ENCODE peak calls at places on chromosomes 7 and 10, in six cellular contexts. T, P, S, B, A and G are unnamed samples.

GRCh38 chr7:117061751-117062150 is 108.5 kb downstream of the ST7 start:
- DNase-seq in A (no peak), S (no peak), T (no peak), P (no peak), B (no peak), G (no peak)

GRCh38 chr10:63261496-63261895 is 128.4 kb downstream of the NRBF2 start:
- DNase-seq in B (no peak), A (no peak), P (no peak), S (no peak), T (no peak), G (no peak)

GRCh38 chr10:35642023-35642792 is at the start of gene FZD8:
- DNase-seq in T (peak; percentile 80), B (no peak), S (peak; percentile 92), A (peak; percentile 68), P (no peak), G (peak; percentile 74)

GRCh38 chr10:43905502-43906236 is 257.0 kb upstream of the ZNF32 start:
- DNase-seq in T (no peak), S (no peak), B (no peak), A (no peak), P (no peak), G (no peak)

GRCh38 chr7:8283968-8284367 is 22.0 kb upstream of the ICA1 start:
- DNase-seq in T (no peak), S (no peak), B (no peak), A (no peak), P (no peak), G (no peak)

GRCh38 chr7:67413670-67414069 is 417.0 kb downstream of the TYW1 start:
- DNase-seq in T (no peak), P (no peak), S (no peak), B (no peak), A (no peak), G (no peak)

GRCh38 chr7:20932785-20933184 is 146.1 kb upstream of the SP8 start:
- DNase-seq in P (no peak), B (no peak), S (no peak), A (no peak), T (no peak), G (no peak)

GRCh38 chr10:69316313-69317059 is 38.2 kb downstream of the HK1 start:
- DNase-seq in T (no peak), B (no peak), S (no peak), A (no peak), P (no peak), G (no peak)

GRCh38 chr10:103800789-103801540 is 54.4 kb downstream of the SH3PXD2A start:
- DNase-seq in P (peak; percentile 24), A (peak; percentile 68), S (no peak), B (no peak), T (peak; percentile 35), G (no peak)

GRCh38 chr7:134016223-134016941 is 110.8 kb upstream of the LRGUK start:
- DNase-seq in A (peak; percentile 21), S (no peak), B (no peak), P (no peak), T (no peak), G (no peak)

GRCh38 chr7:105614341-105614840 is 33.1 kb upstream of the EFCAB10 start:
- DNase-seq in T (no peak), S (no peak), P (no peak), A (no peak), B (no peak), G (no peak)

GRCh38 chr7:105617280-105618015 is 36.2 kb upstream of the EFCAB10 start:
- DNase-seq in B (no peak), S (no peak), T (no peak), P (no peak), A (no peak), G (no peak)

GRCh38 chr7:105619590-105619989 is 38.3 kb upstream of the EFCAB10 start:
- DNase-seq in S (no peak), T (no peak), B (no peak), P (no peak), A (no peak), G (no peak)

GRCh38 chr7:105621617-105622016 is 40.3 kb upstream of the EFCAB10 start:
- DNase-seq in P (no peak), A (no peak), T (no peak), B (no peak), S (no peak), G (no peak)

DNA sequence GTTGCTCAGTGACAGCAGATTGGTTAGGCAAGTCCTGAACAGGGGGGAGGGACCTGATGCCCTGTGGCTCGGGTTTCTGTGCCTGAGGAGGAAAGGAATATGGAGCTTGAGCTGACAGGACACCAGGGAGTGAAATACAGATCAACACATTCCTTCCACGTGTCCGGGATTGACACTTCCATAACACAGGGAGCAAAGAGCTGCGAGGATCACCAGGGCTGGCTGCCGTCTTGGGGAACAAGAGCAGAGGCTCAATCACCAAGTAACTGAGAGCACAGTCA is 36.7 kb upstream of the EFCAB10 start:
- DNase-seq in B (no peak), P (no peak), T (no peak), A (no peak), S (no peak), G (no peak)
- TF ChIP-seq TAF1 in B (no peak), P (no peak), T (no peak), A (no peak), S (no peak), G (no peak)

DNA sequence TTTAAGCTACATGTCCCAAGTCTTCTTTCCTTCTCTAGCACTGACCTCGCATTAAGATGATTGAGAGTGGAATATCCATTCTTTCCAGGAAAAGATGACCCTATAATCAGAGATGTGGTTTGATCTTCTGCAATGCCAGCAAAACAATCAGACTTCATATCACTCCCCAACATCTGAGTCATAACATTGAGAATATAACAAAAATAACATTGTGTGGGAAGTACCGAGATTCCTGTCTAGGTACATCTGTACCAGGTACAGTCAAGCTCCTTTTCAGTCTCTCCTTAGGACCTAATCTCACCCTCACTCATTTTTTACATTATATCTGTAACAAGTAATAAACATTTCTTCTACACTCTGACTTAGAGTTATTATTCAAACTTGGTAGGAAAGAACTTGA is 201.6 kb downstream of the LRRTM3 start:
- DNase-seq in T (no peak), S (no peak), B (no peak), A (no peak), P (no peak), G (no peak)
- TF ChIP-seq POLR2A in T (no peak), S (no peak), B (no peak), A (no peak), P (no peak), G (no peak)

DNA sequence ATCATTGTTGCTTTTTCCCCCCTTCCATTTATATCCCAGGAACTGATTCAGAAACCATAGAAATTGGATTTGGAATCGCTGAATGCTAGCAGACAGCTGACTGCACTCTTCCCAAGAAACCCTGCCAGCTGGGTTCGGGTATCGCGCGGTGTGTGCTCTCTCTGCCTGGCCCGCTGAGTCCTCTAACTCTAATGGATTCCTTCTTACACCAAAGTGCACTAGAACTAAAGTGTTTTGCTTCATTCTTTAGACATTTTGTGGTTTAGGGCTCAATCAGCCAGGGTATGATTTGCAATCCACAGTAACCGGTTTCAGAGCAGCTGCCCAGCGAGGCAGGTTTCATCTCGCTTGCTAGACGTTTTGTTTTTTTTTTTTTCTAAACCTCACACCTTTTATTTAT is 92.2 kb downstream of the EGFR start:
- DNase-seq in B (no peak), T (no peak), S (no peak), P (no peak), A (no peak), G (no peak)
- TF ChIP-seq TAF1 in B (no peak), T (no peak), S (no peak), P (no peak), A (no peak), G (no peak)

DNA sequence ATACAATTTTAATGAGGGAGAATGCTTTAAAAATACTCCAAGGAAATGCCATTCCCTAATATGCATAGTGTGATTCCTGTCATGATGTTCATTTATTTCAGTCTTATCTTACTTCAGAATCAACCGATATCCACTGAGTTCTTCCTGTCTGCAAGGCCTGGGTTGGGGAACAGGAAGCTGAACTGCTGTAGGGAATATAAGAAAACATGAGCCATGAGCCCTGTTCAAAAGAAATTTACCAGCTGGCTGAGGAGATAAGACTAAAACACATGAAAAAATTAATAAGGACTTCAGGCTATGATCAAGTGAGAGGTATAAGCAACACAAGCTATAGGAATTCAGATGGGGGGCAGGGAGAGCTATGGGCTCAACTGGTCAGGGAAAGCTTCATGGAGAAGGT is 184.7 kb downstream of the PLPP4 start:
- DNase-seq in A (no peak), S (no peak), P (no peak), T (no peak), B (no peak), G (no peak)
- TF ChIP-seq POLR2A in A (no peak), S (no peak), P (no peak), T (no peak), B (no peak), G (no peak)

GRCh38 chr7:50533849-50534248 is 31.4 kb downstream of the DDC start:
- DNase-seq in B (no peak), S (no peak), A (peak; percentile 30), T (no peak), P (no peak), G (no peak)

GRCh38 chr7:50537417-50537816 is 27.8 kb downstream of the DDC start:
- DNase-seq in B (no peak), S (no peak), A (no peak), P (no peak), T (no peak), G (no peak)

GRCh38 chr7:50531928-50532327 is 33.3 kb downstream of the DDC start:
- DNase-seq in S (no peak), T (no peak), A (no peak), B (no peak), P (no peak), G (no peak)

GRCh38 chr7:50531401-50531906 is 33.8 kb downstream of the DDC start:
- DNase-seq in B (peak; percentile 50), S (no peak), P (no peak), A (peak; percentile 12), T (no peak), G (no peak)

DNA sequence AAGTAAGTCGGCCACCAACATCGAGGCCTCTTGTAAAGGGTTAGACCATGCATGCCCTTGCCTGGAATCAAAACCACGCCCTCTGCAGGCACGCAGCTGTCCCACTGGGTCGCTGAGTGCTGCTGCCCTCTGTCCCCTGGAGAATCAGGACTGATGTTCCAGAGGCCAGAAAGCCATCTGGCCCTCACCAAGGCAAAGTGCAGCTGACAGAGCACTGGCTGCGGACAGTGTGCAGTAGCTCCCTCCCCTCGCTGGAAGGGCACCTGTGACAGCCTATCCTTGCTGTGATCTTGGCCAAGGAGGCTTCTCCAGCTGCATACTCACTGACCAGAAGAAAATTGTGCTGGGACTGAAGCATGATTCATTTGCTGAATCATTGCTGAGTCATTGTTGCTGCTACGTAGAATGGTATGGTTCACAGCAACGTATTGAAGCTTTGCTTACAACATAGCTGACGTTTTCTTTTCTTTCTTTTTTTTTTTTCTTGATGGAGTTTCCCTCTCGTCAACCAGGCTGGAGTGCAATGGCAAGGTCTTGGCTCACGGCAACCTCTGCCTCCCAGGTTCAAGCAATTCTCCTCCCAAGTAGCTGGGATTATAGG is 30.4 kb downstream of the DDC start:
- DNase-seq in A (peak; percentile 37), B (no peak), T (no peak), P (no peak), S (peak; percentile 88), G (no peak)
- TF ChIP-seq TAF1 in A (no peak), B (no peak), T (no peak), P (no peak), S (no peak), G (no peak)